ENCODE peak calls at places on chromosome 14, in seven cellular contexts. A, J, S, E, F, M and B are unnamed samples.
A peak's percentile ranks its signal among the peaks of the same experiment; 100 is the strongest.

GRCh38 chr14:52268191-52269061 is 928 bp downstream of the PTGDR start:
- DNase-seq in M (no peak), E (no peak), A (no peak), F (peak; percentile 61), S (no peak), J (peak; percentile 81), B (no peak)

GRCh38 chr14:54133896-54134295 is 177.3 kb upstream of the BMP4 start:
- DNase-seq in J (peak; percentile 67), M (no peak), E (no peak), F (no peak), A (no peak), S (no peak), B (no peak)

GRCh38 chr14:66306101-66306500 is 180.1 kb upstream of the CCDC196 start:
- DNase-seq in F (no peak), M (no peak), A (no peak), J (no peak), S (no peak), E (no peak), B (no peak)

GRCh38 chr14:23379331-23380196 is 2.7 kb downstream of the CMTM5 start:
- DNase-seq in S (peak; percentile 82), E (no peak), F (peak; percentile 75), M (no peak), A (peak; percentile 88), J (peak; percentile 86), B (no peak)

GRCh38 chr14:64680013-64680674 is 24.1 kb upstream of the PLEKHG3 start:
- DNase-seq in A (no peak), F (no peak), E (no peak), J (no peak), M (no peak), S (no peak), B (no peak)

GRCh38 chr14:96079066-96079465 is 39.9 kb downstream of the C14orf132 start:
- DNase-seq in A (no peak), J (no peak), S (peak; percentile 10), E (no peak), M (no peak), F (no peak), B (no peak)

GRCh38 chr14:52950410-52950897 is 396 bp downstream of the FERMT2 start:
- DNase-seq in S (peak; percentile 56), F (peak; percentile 61), J (peak; percentile 74), M (no peak), E (no peak), A (peak; percentile 77), B (peak; percentile 44)

GRCh38 chr14:105064721-105065143 is 498 bp downstream of the GPR132 start:
- DNase-seq in F (no peak), S (no peak), J (peak; percentile 71), A (peak; percentile 69), E (no peak), M (no peak), B (no peak)

GRCh38 chr14:22460461-22461195 is 128.4 kb downstream of the DAD1 start:
- DNase-seq in M (no peak), F (no peak), E (no peak), J (peak; percentile 5), S (no peak), A (no peak), B (no peak)

GRCh38 chr14:91350813-91351507 is 66.7 kb downstream of the CCDC88C start:
- DNase-seq in A (no peak), M (no peak), J (no peak), S (peak; percentile 20), F (no peak), E (no peak), B (no peak)

GRCh38 chr14:24284501-24285035 is 13.2 kb upstream of the RABGGTA start:
- DNase-seq in F (no peak), S (no peak), A (no peak), J (no peak), E (no peak), M (no peak), B (no peak)

DNA sequence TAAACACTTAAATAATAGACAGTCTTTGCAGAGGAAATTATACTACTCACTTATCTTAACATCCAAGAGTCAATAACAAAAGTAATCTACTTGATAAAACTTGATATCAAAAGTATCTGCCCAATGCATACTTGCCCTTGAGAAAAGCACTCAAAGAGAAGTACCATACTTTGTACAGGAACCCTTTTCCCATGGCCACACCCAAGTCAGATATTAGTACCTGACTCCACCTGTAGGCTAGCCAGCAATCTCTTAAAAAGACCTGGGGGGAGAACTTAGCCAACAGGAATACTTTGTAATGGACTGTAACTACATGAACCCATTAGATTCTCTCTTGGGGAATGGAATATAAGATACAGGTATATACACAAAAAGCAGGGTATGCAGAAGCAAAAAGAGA is 99.6 kb upstream of the HECTD1 start:
- DNase-seq in M (no peak), J (no peak), S (no peak), A (no peak), E (no peak), F (no peak), B (no peak)
- TF ChIP-seq CTCF in M (no peak), J (no peak), S (no peak), A (no peak), E (no peak), F (no peak), B (no peak)

GRCh38 chr14:32933623-32933942 is 5.1 kb upstream of the NPAS3 start:
- DNase-seq in S (no peak), E (no peak), M (no peak), A (no peak), F (peak; percentile 74), J (no peak), B (no peak)

GRCh38 chr14:32932302-32932920 is 6.3 kb upstream of the NPAS3 start:
- DNase-seq in J (no peak), E (no peak), M (no peak), A (peak; percentile 19), F (peak; percentile 38), S (no peak), B (no peak)

GRCh38 chr14:32933943-32934890 is 4.5 kb upstream of the NPAS3 start:
- DNase-seq in S (no peak), F (peak; percentile 53), E (no peak), M (no peak), A (no peak), J (peak; percentile 82), B (peak; percentile 52)

GRCh38 chr14:32934891-32935633 is 3.6 kb upstream of the NPAS3 start:
- DNase-seq in J (peak; percentile 66), S (no peak), E (no peak), A (no peak), M (no peak), F (peak; percentile 53), B (no peak)

DNA sequence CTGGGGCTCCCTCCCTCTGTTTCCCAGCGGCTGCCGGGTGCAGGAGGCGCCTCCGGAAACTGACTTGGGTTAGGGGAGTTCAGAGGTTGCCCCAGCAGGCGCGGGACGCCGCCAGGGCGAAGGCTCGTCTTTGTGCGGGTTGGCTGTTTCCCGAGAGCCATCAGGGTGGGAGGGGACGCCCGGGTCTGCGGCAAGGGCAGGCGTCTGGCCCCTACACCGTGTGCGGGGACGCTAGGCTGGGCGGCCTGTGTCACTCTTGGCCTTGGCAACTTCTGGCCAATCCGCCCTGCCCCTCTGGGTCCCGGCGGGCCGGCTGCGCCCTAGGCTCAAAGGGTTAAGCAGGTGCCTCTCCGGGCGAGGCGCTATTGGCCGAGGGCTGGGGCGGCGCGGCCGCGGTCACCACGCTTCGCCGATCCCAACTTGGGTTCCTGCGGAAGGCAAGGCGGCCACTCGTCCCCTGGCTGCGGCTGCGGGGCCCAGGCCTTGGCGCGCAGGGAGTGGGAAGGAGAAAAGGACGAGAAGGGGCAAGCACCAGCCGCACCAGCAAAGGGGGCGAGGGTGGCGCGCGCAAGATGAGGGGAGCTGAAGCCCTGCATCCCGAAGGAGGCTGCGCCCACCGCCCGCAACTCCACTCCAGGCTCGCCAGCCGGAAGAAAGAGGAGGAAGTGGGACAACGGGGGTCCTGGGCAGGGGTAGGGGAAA is 5.6 kb upstream of the NPAS3 start:
- DNase-seq in A (peak; percentile 54), F (peak; percentile 85), S (no peak), M (no peak), J (peak; percentile 90), E (no peak), B (peak; percentile 42)
- H3K27me3 ChIP-seq in A (peaks cover 65% of the 10 kb centered on the region), F (peaks cover 83% of the 10 kb centered on the region), S (peaks cover 79% of the 10 kb centered on the region), M (peaks cover 50% of the 10 kb centered on the region), J (peaks cover 81% of the 10 kb centered on the region), E (peaks cover 62% of the 10 kb centered on the region), B (no peaks in the 10 kb centered on the region)

GRCh38 chr14:79861111-79861510 is 350.2 kb downstream of the DIO2 start:
- DNase-seq in E (no peak), F (peak; percentile 53), J (peak; percentile 71), S (no peak), M (no peak), A (no peak), B (no peak)
- TF ChIP-seq CTCF in E (peak; percentile 2), F (peak; percentile 44), J (peak; percentile 69), S (no peak), M (peak; percentile 6), A (no peak), B (no peak)

GRCh38 chr14:103220982-103221641 is 97.9 kb downstream of the TNFAIP2 start:
- DNase-seq in J (no peak), A (no peak), S (no peak), M (no peak), F (no peak), E (no peak), B (no peak)
- H3K27me3 ChIP-seq in J (peaks cover 33% of the 10 kb centered on the region), A (peaks cover 28% of the 10 kb centered on the region), S (peaks cover 26% of the 10 kb centered on the region), M (peaks cover 8% of the 10 kb centered on the region), F (peaks cover 41% of the 10 kb centered on the region), E (peaks cover 76% of the 10 kb centered on the region), B (peaks cover 25% of the 10 kb centered on the region)

DNA sequence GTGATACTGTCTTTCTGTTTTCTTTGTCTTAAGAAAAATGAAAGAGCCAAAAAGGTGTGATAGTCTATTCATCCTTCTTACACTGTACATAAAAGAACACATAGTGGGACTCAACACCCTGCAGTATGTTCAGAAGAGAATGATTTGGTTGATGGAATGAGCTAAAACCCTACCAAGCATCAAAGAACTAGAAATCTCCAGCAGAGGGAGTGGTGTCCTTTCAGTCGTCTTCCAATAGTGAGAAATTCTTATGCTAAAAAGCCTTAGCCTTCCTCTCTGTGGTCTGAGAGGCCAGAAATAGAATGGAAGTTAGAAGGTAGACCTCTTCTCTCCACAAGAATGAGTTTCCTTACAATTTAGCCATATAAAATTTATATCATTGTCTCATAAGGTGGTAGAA is 393.4 kb upstream of the SEL1L start:
- DNase-seq in F (peak; percentile 73), S (no peak), E (no peak), M (no peak), J (no peak), A (no peak), B (no peak)
- TF ChIP-seq CTCF in F (peak; percentile 62), S (no peak), E (no peak), M (no peak), J (peak; percentile 78), A (peak; percentile 6), B (peak; percentile 52)